ENCODE peak calls at places on chromosomes 5 and 9, in five cellular contexts. H is astrocyte; D is naive thymus-derived CD4-positive, alpha-beta T cell; Q is AG10803; B is thoracic aorta. X is an unnamed sample.

GRCh38 chr5:171630047-171630669 is 155.5 kb upstream of the SMIM23 start:
- DNase-seq in H (peak; percentile 39), D (no peak), Q (peak; percentile 16), B (no peak), X (no peak)

GRCh38 chr5:96031811-96032261 is 70.2 kb upstream of the ELL2 start:
- DNase-seq in Q (peak; percentile 88), B (no peak), D (no peak), H (peak; percentile 84), X (no peak)

GRCh38 chr9:33159760-33160127 is 7.4 kb downstream of the B4GALT1 start:
- DNase-seq in D (peak; percentile 59), Q (peak; percentile 78), H (peak; percentile 92), B (no peak), X (no peak)

GRCh38 chr5:13740471-13740870 is 204.0 kb downstream of the DNAH5 start:
- DNase-seq in H (no peak), B (no peak), D (no peak), Q (no peak), X (no peak)

GRCh38 chr5:10303699-10304170 is 4.0 kb downstream of the CMBL start:
- DNase-seq in B (no peak), D (no peak), Q (no peak), H (no peak), X (no peak)

GRCh38 chr5:132184588-132184987 is 43.1 kb downstream of the P4HA2 start:
- DNase-seq in B (no peak), D (no peak), Q (no peak), H (no peak), X (no peak)

GRCh38 chr5:169697976-169698375 is 60.9 kb downstream of the DOCK2 start:
- DNase-seq in H (no peak), Q (no peak), D (no peak), B (no peak), X (no peak)

GRCh38 chr9:133886563-133887501 is 105.3 kb downstream of the VAV2 start:
- DNase-seq in Q (no peak), B (no peak), H (no peak), D (no peak), X (no peak)

GRCh38 chr5:87195104-87195581 is 72.5 kb upstream of the RASA1 start:
- DNase-seq in D (no peak), B (no peak), H (peak; percentile 82), Q (peak; percentile 69), X (peak; percentile 33)

GRCh38 chr9:122206118-122207046 is 22.4 kb downstream of the LHX6 start:
- DNase-seq in B (no peak), H (peak; percentile 84), D (no peak), Q (peak; percentile 85), X (peak; percentile 42)

GRCh38 chr5:108028411-108028810 is 353.5 kb downstream of the FBXL17 start:
- DNase-seq in H (peak; percentile 39), D (no peak), B (no peak), Q (peak; percentile 25), X (no peak)

GRCh38 chr9:93451762-93452709 is 551 bp downstream of the FAM120A start:
- DNase-seq in Q (peak; percentile 33), H (peak; percentile 30), D (peak; percentile 49), B (peak; percentile 6), X (no peak)

GRCh38 chr5:123610209-123610608 is 98.2 kb downstream of the CSNK1G3 start:
- DNase-seq in B (no peak), D (no peak), H (no peak), Q (peak; percentile 1), X (no peak)

GRCh38 chr5:10834695-10835094 is 73.7 kb upstream of the DAP start:
- DNase-seq in H (no peak), B (no peak), D (no peak), Q (no peak), X (no peak)

GRCh38 chr5:179558912-179559279 is 8.5 kb downstream of the RUFY1 start:
- DNase-seq in B (no peak), H (peak; percentile 15), D (no peak), Q (peak; percentile 25), X (no peak)

GRCh38 chr9:136760424-136760823 is 2.4 kb upstream of the LCN8 start:
- DNase-seq in D (no peak), Q (no peak), H (no peak), B (no peak), X (no peak)

GRCh38 chr5:156871212-156871611 is 21.1 kb downstream of the PPP1R2B start:
- DNase-seq in H (no peak), Q (no peak), B (no peak), D (no peak), X (no peak)

GRCh38 chr5:1750469-1750868 is 49.2 kb downstream of the MRPL36 start:
- DNase-seq in Q (no peak), D (no peak), H (no peak), B (no peak), X (no peak)

GRCh38 chr9:63859475-63860215 is 1425.4 kb downstream of the FOXD4L5 start:
- DNase-seq in B (no peak), H (no peak), D (no peak), Q (no peak), X (no peak)

GRCh38 chr9:33202552-33203300 is 35.6 kb upstream of the B4GALT1 start:
- DNase-seq in Q (peak; percentile 91), B (no peak), H (peak; percentile 55), D (no peak), X (no peak)

GRCh38 chr9:2621678-2622360 is at the start of gene VLDLR:
- DNase-seq in B (no peak), D (no peak), Q (peak; percentile 37), H (no peak), X (no peak)

GRCh38 chr5:427415-428087 is 15.4 kb upstream of the EXOC3 start:
- DNase-seq in Q (no peak), D (no peak), H (no peak), B (no peak), X (no peak)

GRCh38 chr5:35815089-35815936 is 41.4 kb upstream of the IL7R start:
- DNase-seq in Q (no peak), H (no peak), D (peak; percentile 41), B (no peak), X (no peak)

GRCh38 chr5:57642698-57643097 is 160.1 kb upstream of the ACTBL2 start:
- DNase-seq in B (no peak), D (no peak), Q (no peak), H (no peak), X (no peak)

GRCh38 chr9:129170229-129170628 is 7.8 kb downstream of the IER5L start:
- DNase-seq in Q (peak; percentile 32), B (no peak), D (no peak), H (no peak), X (no peak)

GRCh38 chr5:176364765-176365662 is at the start of gene ARL10:
- DNase-seq in D (peak; percentile 35), Q (no peak), H (no peak), B (no peak), X (no peak)

DNA sequence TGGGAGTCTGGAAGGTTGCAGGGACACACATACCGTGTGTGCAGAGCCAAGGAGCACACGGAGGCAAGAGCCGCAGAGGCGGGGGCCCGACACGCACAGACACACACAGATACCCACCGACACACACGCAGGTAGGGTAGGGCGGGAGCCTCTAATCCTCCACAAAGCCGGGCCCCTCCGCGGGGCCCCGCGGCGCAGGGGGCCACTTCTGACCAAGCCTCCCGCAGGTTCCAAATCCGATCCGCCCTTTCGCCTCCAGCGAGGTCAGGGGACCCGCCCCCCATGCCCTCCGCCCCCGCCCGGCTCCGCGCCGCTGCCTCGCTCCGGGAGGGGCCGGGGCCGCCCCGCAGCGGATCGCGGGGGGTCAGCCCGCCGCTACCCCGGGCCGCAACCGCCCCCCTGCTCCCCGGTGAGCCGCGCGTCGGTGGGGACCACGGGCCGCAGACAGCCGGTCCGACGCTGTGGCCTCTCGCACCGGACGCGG is 1.4 kb upstream of the LMX1B start:
- DNase-seq in B (no peak), D (no peak), H (no peak), Q (no peak), X (no peak)
- H3K4me3 ChIP-seq in B (peak overlapping the region; percentile 67), D (peak overlapping the region; percentile 18), H (no peak overlapping the region), Q (no peak overlapping the region), X (no peak overlapping the region)

GRCh38 chr5:167699434-167699833 is 592.0 kb upstream of the WWC1 start:
- DNase-seq in D (no peak), Q (peak; percentile 100), B (no peak), H (peak; percentile 100), X (peak; percentile 99)
- H3K4me3 ChIP-seq in D (no peak overlapping the region), Q (no peak overlapping the region), B (no peak overlapping the region), H (peak overlapping the region; percentile 1), X (no peak overlapping the region)

GRCh38 chr5:138929571-138929955 is 54.4 kb upstream of the LRRTM2 start:
- DNase-seq in D (no peak), B (no peak), H (no peak), Q (no peak), X (no peak)

GRCh38 chr5:138930371-138931097 is 55.4 kb upstream of the LRRTM2 start:
- DNase-seq in D (no peak), H (no peak), B (no peak), Q (no peak), X (no peak)

GRCh38 chr5:138933522-138934290 is 58.6 kb upstream of the LRRTM2 start:
- DNase-seq in Q (no peak), H (no peak), D (no peak), B (no peak), X (no peak)

GRCh38 chr5:138934971-138935370 is 59.8 kb upstream of the LRRTM2 start:
- DNase-seq in H (no peak), Q (no peak), D (no peak), B (no peak), X (no peak)

DNA sequence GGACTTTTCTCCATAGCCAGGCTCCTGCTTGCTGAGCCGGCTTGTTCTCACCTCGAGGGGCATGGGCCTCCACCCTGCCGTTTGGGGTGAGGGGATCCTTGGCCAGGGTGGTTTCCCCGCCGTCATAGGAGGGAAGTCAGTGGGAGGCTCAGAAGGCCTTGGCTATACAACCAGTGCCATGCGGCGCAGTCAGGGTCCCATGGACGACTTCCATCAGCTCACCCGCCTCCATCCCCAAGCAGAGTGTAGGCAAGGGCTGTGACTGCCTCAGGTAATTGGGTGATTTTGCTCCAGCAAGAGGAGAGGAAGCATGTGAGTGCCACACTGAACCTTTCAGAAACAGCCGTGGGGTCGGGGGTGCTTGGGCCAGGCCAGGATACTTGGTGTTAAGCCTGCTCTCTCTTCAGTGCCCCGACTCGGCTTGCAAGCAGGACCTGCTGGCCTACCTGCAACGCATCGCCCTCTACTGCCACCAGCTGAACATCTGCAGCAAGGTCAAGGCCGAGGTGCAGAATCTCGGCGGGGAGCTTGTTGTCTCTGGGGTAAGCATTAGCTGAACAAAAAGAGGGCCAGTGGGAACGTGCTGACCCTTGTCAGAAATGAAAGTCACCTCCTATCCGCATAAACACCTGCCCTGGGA is 57.2 kb upstream of the LRRTM2 start:
- DNase-seq in H (no peak), B (no peak), D (no peak), Q (no peak), X (no peak)
- H3K4me3 ChIP-seq in H (no peak overlapping the region), B (no peak overlapping the region), D (no peak overlapping the region), Q (no peak overlapping the region), X (no peak overlapping the region)

GRCh38 chr5:88671408-88671807 is 211.6 kb downstream of the MEF2C start:
- DNase-seq in H (no peak), Q (no peak), B (no peak), D (no peak), X (no peak)
- H3K4me3 ChIP-seq in H (peak overlapping the region; percentile 83), Q (no peak overlapping the region), B (no peak overlapping the region), D (no peak overlapping the region), X (no peak overlapping the region)

DNA sequence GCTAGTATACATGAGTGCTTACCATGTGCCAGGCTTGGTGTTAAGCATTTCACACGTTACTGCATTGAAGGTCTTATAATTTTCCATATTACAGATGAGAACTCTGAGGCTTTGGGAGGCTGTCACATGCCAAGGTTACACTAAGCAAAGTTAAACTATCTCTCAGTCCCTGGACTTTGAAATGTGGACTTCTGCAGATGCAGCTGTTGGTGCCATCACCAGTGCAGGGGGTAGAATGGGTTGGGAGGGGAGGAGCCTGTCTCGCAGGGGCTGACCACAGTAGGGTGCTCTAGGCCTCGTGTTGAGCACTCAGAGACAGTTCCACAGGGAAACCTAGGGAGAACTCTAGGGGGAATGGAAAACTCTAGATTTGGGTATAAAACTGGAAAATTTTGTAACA is 220.9 kb downstream of the MAPKAP1 start:
- DNase-seq in H (no peak), B (no peak), Q (no peak), D (no peak), X (no peak)
- H3K4me3 ChIP-seq in H (no peak overlapping the region), B (no peak overlapping the region), Q (no peak overlapping the region), D (no peak overlapping the region), X (no peak overlapping the region)

X was measured in AG04449.